ENCODE peak calls at places on chromosome 22, in seven cellular contexts. L, D, A, N, P, M and U are unnamed samples.

GRCh38 chr22:46374663-46375474 is 39.4 kb downstream of the TRMU start:
- DNase-seq in N (no peak), D (no peak), M (peak), P (peak), A (no peak), L (no peak), U (no peak)

GRCh38 chr22:19762315-19763140 is 1.9 kb downstream of the TBX1 start:
- DNase-seq in N (no peak), M (no peak), L (no peak), D (no peak), P (peak), A (peak), U (no peak)

GRCh38 chr22:22609271-22609670 is 35.1 kb upstream of the GGTLC2 start:
- DNase-seq in L (no peak), N (no peak), D (no peak), A (no peak), M (no peak), P (no peak), U (no peak)

GRCh38 chr22:22666307-22667091 is 22.1 kb downstream of the GGTLC2 start:
- DNase-seq in D (peak), M (peak), A (peak), P (no peak), L (no peak), N (no peak), U (peak)

GRCh38 chr22:20305894-20306645 is 13.8 kb downstream of the DGCR6L start:
- DNase-seq in D (no peak), A (no peak), N (no peak), P (no peak), M (no peak), L (no peak), U (no peak)

GRCh38 chr22:28222976-28223375 is 303.9 kb upstream of the PITPNB start:
- DNase-seq in N (no peak), L (no peak), A (no peak), M (no peak), D (no peak), P (no peak), U (no peak)

GRCh38 chr22:20174785-20175596 is 24.1 kb upstream of the CCDC188 start:
- DNase-seq in N (no peak), M (no peak), P (no peak), A (no peak), L (no peak), D (no peak), U (no peak)

GRCh38 chr22:28187612-28188011 is 268.6 kb upstream of the PITPNB start:
- DNase-seq in M (no peak), L (no peak), P (no peak), N (no peak), D (no peak), A (peak), U (no peak)

GRCh38 chr22:35581023-35581413 is 36.1 kb downstream of the MB start:
- DNase-seq in L (no peak), N (no peak), D (no peak), M (no peak), P (no peak), A (no peak), U (no peak)

GRCh38 chr22:33000342-33001280 is 57.6 kb downstream of the SYN3 start:
- DNase-seq in L (peak), M (no peak), A (peak), D (peak), N (no peak), P (peak), U (peak)

GRCh38 chr22:48299124-48299523 is 1528.5 kb downstream of the BRD1 start:
- DNase-seq in L (no peak), P (no peak), M (peak), D (no peak), N (no peak), A (no peak), U (no peak)

GRCh38 chr22:23684561-23685031 is 6.2 kb upstream of the RGL4 start:
- DNase-seq in M (no peak), D (no peak), N (no peak), P (no peak), A (no peak), L (no peak), U (no peak)

GRCh38 chr22:50694099-50694498 is 21.5 kb downstream of the SHANK3 start:
- DNase-seq in A (no peak), L (no peak), M (no peak), N (no peak), P (peak), D (peak), U (no peak)

GRCh38 chr22:31210830-31211503 is 1.1 kb upstream of the LIMK2 start:
- DNase-seq in M (peak), A (no peak), N (no peak), L (no peak), P (no peak), D (no peak), U (no peak)

GRCh38 chr22:35900483-35901168 is 128.0 kb downstream of the RBFOX2 start:
- DNase-seq in N (no peak), P (peak), A (peak), D (peak), L (no peak), M (no peak), U (no peak)

GRCh38 chr22:46201059-46201757 is 48.9 kb downstream of the CDPF1 start:
- DNase-seq in D (no peak), M (no peak), L (no peak), N (no peak), A (peak), P (no peak), U (no peak)

GRCh38 chr22:43567691-43568308 is 156.0 kb downstream of the MPPED1 start:
- DNase-seq in N (no peak), A (no peak), D (no peak), L (no peak), P (no peak), M (no peak), U (no peak)

GRCh38 chr22:35749808-35750207 is 32.1 kb downstream of the APOL5 start:
- DNase-seq in A (no peak), M (no peak), N (peak), D (no peak), P (no peak), L (no peak), U (peak)

GRCh38 chr22:19753996-19754700 is 6.4 kb upstream of the TBX1 start:
- DNase-seq in N (no peak), M (no peak), D (no peak), L (no peak), P (no peak), A (no peak), U (no peak)

GRCh38 chr22:46681010-46681409 is 57.0 kb downstream of the CERK start:
- DNase-seq in L (no peak), A (peak), P (no peak), D (no peak), N (no peak), M (no peak), U (no peak)

GRCh38 chr22:47780281-47780875 is 1017.9 kb downstream of the TBC1D22A start:
- DNase-seq in P (no peak), M (no peak), D (no peak), A (no peak), L (no peak), N (no peak), U (no peak)

GRCh38 chr22:22912722-22913253 is 25.2 kb downstream of the IGLL5 start:
- DNase-seq in P (no peak), D (no peak), N (no peak), M (no peak), L (no peak), A (no peak), U (no peak)

GRCh38 chr22:23216331-23217170 is 36.2 kb downstream of the BCR start:
- DNase-seq in N (no peak), A (no peak), L (no peak), D (no peak), P (no peak), M (no peak), U (no peak)

GRCh38 chr22:36365020-36365411 is 22.8 kb downstream of the MYH9 start:
- DNase-seq in N (peak), P (peak), M (no peak), L (no peak), D (peak), A (no peak), U (no peak)

GRCh38 chr22:41478891-41479521 is 10.1 kb downstream of the ACO2 start:
- DNase-seq in L (no peak), N (no peak), A (no peak), D (no peak), M (peak), P (peak), U (no peak)

GRCh38 chr22:31098633-31099110 is 8.7 kb downstream of the SELENOM start:
- DNase-seq in A (peak), M (no peak), L (no peak), D (no peak), N (no peak), P (no peak), U (no peak)

GRCh38 chr22:42879371-42880021 is 22.4 kb upstream of the ARFGAP3 start:
- DNase-seq in D (no peak), A (no peak), M (no peak), L (no peak), N (no peak), P (no peak), U (no peak)

GRCh38 chr22:45163417-45164216 is at the start of gene NUP50:
- DNase-seq in A (peak), N (peak), L (peak), P (peak), M (peak), D (peak), U (peak)
- TF ChIP-seq CTCF in A (no peak), N (peak), L (peak), P (no peak), M (no peak), D (no peak), U (no peak)

DNA sequence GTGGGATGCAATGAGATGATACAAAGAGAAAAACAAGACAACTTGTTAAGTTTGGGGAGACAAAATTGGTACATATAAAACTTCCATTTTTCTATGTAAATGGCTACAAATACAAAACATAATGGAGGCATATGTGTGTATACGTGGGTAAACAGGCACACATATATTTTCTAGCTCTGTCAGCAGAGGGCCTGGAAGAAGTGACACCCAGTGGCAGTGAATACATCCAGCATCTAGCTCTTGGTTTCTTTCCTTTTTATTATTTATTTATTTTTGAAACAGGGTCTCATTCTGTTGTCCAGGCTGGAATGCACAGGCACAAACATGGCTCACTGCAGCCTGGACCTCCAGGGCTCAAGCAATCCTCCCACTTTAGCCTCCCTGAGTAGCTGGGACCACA is 5.0 kb upstream of the RASL10A start:
- DNase-seq in D (no peak), M (no peak), L (no peak), A (no peak), P (no peak), N (no peak), U (no peak)
- TF ChIP-seq CTCF in D (peak), M (no peak), L (peak), A (no peak), P (peak), N (no peak), U (no peak)

GRCh38 chr22:49429066-49429465 is 398.6 kb downstream of the BRD1 start:
- DNase-seq in M (no peak), A (no peak), D (no peak), P (no peak), L (no peak), N (no peak), U (no peak)
- TF ChIP-seq CTCF in M (no peak), A (no peak), D (no peak), P (no peak), L (peak), N (no peak), U (no peak)

DNA sequence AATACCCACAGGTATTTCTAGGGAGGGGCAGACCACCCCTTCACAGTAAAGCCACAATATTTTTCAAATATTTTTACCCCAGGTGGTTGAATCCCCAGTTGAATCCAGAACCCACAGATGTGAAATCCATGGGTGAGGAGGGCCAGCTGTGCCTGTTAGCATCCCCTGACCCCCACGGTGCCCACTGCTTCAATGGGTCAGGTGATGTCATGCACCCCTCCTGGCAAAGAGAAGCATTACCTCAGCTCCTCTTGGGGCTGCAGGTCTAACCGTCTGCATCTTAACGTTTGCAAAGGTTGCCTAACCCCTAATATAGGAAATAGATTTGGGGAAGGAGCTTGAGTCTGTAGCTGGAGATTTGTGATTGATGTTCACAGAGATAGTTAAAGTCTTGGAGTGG is 24.7 kb upstream of the IL17RA start:
- DNase-seq in M (no peak), N (no peak), L (no peak), D (no peak), P (no peak), A (peak), U (no peak)
- TF ChIP-seq CTCF in M (no peak), N (no peak), L (no peak), D (no peak), P (no peak), A (peak), U (no peak)

GRCh38 chr22:25059438-25059837 is 106.9 kb downstream of the KIAA1671 start:
- DNase-seq in P (no peak), D (no peak), A (no peak), L (no peak), N (no peak), M (no peak), U (no peak)

GRCh38 chr22:25061134-25061533 is 108.6 kb downstream of the KIAA1671 start:
- DNase-seq in P (no peak), M (no peak), L (no peak), D (no peak), N (no peak), A (no peak), U (no peak)

GRCh38 chr22:25062378-25063095 is 110.0 kb downstream of the KIAA1671 start:
- DNase-seq in M (no peak), N (no peak), L (no peak), A (no peak), D (no peak), P (no peak), U (no peak)

GRCh38 chr22:25061605-25062377 is 109.3 kb downstream of the KIAA1671 start:
- DNase-seq in P (peak), D (no peak), N (no peak), M (no peak), L (no peak), A (no peak), U (no peak)

GRCh38 chr22:25060522-25061071 is 108.1 kb downstream of the KIAA1671 start:
- DNase-seq in M (no peak), L (no peak), A (no peak), N (no peak), D (no peak), P (no peak), U (no peak)
- TF ChIP-seq CTCF in M (peak), L (peak), A (peak), N (no peak), D (peak), P (peak), U (no peak)

DNA sequence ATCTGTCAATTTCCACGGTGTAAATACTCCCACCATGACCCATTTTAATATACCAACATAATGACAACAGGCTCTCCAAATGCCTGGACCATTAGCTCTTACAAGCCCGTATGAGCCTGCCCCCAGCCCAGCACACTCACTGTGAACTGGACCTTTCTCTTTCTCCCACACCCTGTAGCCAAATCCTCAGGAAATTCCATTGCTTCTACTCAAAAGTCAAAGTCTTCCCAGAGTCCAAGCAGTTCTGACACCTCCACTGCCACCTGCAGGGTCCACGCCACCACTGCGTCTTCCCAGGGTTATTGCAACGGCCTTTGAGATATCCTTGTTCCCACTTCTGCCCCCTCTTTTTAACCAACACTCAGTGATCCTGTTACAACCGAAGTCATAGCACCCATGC is 110.1 kb upstream of the ASPHD2 start:
- DNase-seq in M (no peak), A (peak), D (peak), P (peak), N (no peak), L (no peak), U (no peak)
- TF ChIP-seq CTCF in M (no peak), A (peak), D (peak), P (no peak), N (peak), L (no peak), U (peak)

GRCh38 chr22:38501797-38502672 is 4.1 kb downstream of the DDX17 start:
- DNase-seq in D (no peak), M (no peak), N (no peak), L (no peak), A (no peak), P (no peak), U (no peak)

GRCh38 chr22:38505595-38506117 is 455 bp downstream of the DDX17 start:
- DNase-seq in M (peak), N (no peak), A (peak), P (peak), L (peak), D (peak), U (peak)

GRCh38 chr22:38506118-38506962 is at the start of gene DDX17:
- DNase-seq in L (peak), P (peak), N (peak), A (peak), D (peak), M (peak), U (peak)

GRCh38 chr22:38503021-38503420 is 3.1 kb downstream of the DDX17 start:
- DNase-seq in M (no peak), L (no peak), D (no peak), P (no peak), N (no peak), A (no peak), U (no peak)

DNA sequence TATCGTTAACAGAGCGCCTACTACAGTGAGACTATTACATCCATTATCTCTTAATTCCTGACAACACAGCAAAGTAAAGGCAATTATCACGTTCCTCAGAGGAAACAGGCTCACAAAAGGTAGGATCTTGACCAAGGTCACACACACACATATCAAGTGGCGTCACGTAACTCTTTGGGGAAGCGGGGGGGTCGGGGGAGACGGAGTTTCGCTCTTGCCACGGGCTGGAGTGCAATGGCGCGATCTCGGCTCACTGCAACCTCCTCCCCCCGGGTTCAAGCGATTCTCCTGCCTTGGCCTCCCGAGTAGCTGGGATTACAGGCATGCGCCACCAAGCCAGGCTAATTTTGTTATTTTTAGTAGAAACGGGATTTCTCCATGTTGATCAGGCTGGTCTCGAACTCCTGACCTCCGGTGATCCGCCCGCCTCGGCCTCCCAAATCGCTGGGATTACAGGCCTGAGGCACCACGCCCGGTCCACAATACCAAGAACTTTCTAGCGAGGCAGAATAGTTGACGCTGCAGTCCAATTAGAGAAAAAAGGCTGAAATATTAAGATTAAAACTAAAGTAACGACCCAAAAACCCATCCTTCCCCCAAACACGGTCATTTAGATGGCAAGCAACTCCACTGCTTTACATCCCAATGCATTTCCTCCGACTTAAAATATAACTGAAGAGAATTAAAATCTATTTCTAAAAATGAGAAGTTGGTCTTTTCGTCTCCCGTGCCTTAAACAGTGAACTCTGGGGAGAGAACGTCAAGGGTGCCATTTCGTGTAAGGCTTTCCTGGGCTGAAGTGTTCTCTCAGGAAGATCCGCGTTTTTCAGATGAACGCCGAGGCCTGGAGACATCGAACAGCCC is 1.1 kb downstream of the DDX17 start:
- DNase-seq in N (no peak), M (peak), L (no peak), D (no peak), A (peak), P (peak), U (no peak)
- TF ChIP-seq CTCF in N (no peak), M (no peak), L (no peak), D (no peak), A (no peak), P (no peak), U (no peak)